ENCODE peak calls at places on chromosomes 2 and 18, in ten cellular contexts. C is posterior vena cava, B is glomerular endothelial cell, G is activated T-cell treated with anti-CD3 and anti-CD28 coated beads for 1 hour, N is Ammon's horn, A is HepG2, S is GM03348, P is breast epithelium, M is aorta, O is B cell. K is an unnamed sample.

GRCh38 chr2:182594286-182594685 is 121.8 kb upstream of the DNAJC10 start:
- DNase-seq in C (no peak), B (no peak), G (no peak), N (no peak), A (no peak), S (peak; percentile 55), P (no peak), M (no peak), O (no peak), K (no peak)

GRCh38 chr2:104849618-104850097 is 4.3 kb upstream of the POU3F3 start:
- DNase-seq in C (peak; percentile 85), B (no peak), G (peak; percentile 48), N (peak; percentile 93), A (peak; percentile 47), S (peak; percentile 67), P (no peak), M (no peak), O (no peak), K (no peak)

GRCh38 chr18:63444567-63444966 is 22.3 kb upstream of the VPS4B start:
- DNase-seq in C (no peak), B (no peak), G (no peak), N (peak; percentile 8), A (no peak), S (peak; percentile 83), P (no peak), M (no peak), O (peak; percentile 61), K (no peak)

GRCh38 chr2:207766697-207767460 is 2.8 kb downstream of the FZD5 start:
- DNase-seq in C (peak; percentile 76), B (no peak), G (no peak), N (no peak), A (peak; percentile 48), S (no peak), P (no peak), M (no peak), O (no peak), K (no peak)

GRCh38 chr2:221001377-221001776 is 570.7 kb downstream of the EPHA4 start:
- DNase-seq in C (no peak), B (no peak), G (no peak), N (no peak), A (no peak), S (no peak), P (no peak), M (no peak), O (no peak), K (no peak)

GRCh38 chr18:75405341-75405740 is 22.2 kb downstream of the SMIM21 start:
- DNase-seq in C (no peak), B (no peak), G (no peak), N (no peak), A (no peak), S (peak; percentile 30), P (no peak), M (no peak), O (no peak), K (no peak)

GRCh38 chr18:44557626-44558151 is 123.0 kb upstream of the SETBP1 start:
- DNase-seq in C (no peak), B (no peak), G (no peak), N (no peak), A (no peak), S (no peak), P (no peak), M (no peak), O (no peak), K (no peak)

GRCh38 chr2:215137741-215138340 is 585 bp downstream of the ABCA12 start:
- DNase-seq in C (no peak), B (no peak), G (no peak), N (no peak), A (no peak), S (peak; percentile 48), P (no peak), M (no peak), O (no peak), K (no peak)

GRCh38 chr18:23958036-23958435 is 56.5 kb upstream of the TTC39C start:
- DNase-seq in C (peak; percentile 95), B (no peak), G (no peak), N (peak; percentile 82), A (no peak), S (peak; percentile 57), P (peak; percentile 60), M (peak; percentile 90), O (no peak), K (no peak)

GRCh38 chr18:44537521-44537920 is 143.2 kb upstream of the SETBP1 start:
- DNase-seq in C (peak; percentile 72), B (no peak), G (no peak), N (no peak), A (no peak), S (peak; percentile 60), P (peak; percentile 17), M (peak; percentile 77), O (no peak), K (no peak)

GRCh38 chr2:224885836-224886547 is 156.3 kb downstream of the DOCK10 start:
- DNase-seq in C (no peak), B (no peak), G (no peak), N (no peak), A (no peak), S (peak; percentile 68), P (no peak), M (no peak), O (no peak), K (no peak)

K was measured in NCI-H187 treated with DMSO at 0.1 percent for 48 hours.